ENCODE peak calls at places on chromosomes 13 and 19, in nine cellular contexts. A is GDM1, X is progenitor cell of endocrine pancreas, Q is uterus, M is activated T-helper 1 cell treated with Interleukin-2 at 50 U/mL for 16 hours, D is ELR, L is activated gamma-delta T cell treated with Interleukin-2 at 50 U/mL for 16 hours, Y is T-helper 2 cell, V is GM06990. U is an unnamed sample.
A peak's percentile ranks its signal among the peaks of the same experiment; 100 is the strongest.

GRCh38 chr13:94028234-94029145 is 451.0 kb downstream of the DCT start:
- DNase-seq in A (no peak), D (no peak), X (no peak), M (no peak), V (no peak), Y (no peak), L (no peak), Q (no peak), U (no peak)

GRCh38 chr13:113969973-113970611 is 3.8 kb downstream of the C13orf46 start:
- DNase-seq in Y (no peak), X (no peak), V (no peak), Q (no peak), A (no peak), D (no peak), M (no peak), L (no peak), U (no peak)

GRCh38 chr19:42207767-42208259 is 9.7 kb downstream of the DEDD2 start:
- DNase-seq in A (no peak), D (peak; percentile 91), X (no peak), V (no peak), Y (no peak), M (peak; percentile 13), L (peak; percentile 22), Q (no peak), U (no peak)

GRCh38 chr13:45510671-45511070 is 45.9 kb downstream of the COG3 start:
- DNase-seq in Y (no peak), V (no peak), M (no peak), X (no peak), D (no peak), A (no peak), L (no peak), Q (no peak), U (no peak)

GRCh38 chr13:64052526-64052925 is 2636.9 kb upstream of the PCDH20 start:
- DNase-seq in X (no peak), L (no peak), D (no peak), M (no peak), A (peak; percentile 72), V (no peak), Q (no peak), Y (no peak), U (no peak)

GRCh38 chr19:29528350-29528945 is 2.7 kb downstream of the VSTM2B start:
- DNase-seq in D (peak; percentile 64), Q (no peak), Y (peak; percentile 51), L (peak; percentile 32), M (no peak), X (peak; percentile 72), V (peak; percentile 81), A (no peak), U (peak; percentile 57)

GRCh38 chr19:45496349-45496953 is 396 bp downstream of the RTN2 start:
- DNase-seq in D (no peak), Y (no peak), A (no peak), Q (peak; percentile 47), M (no peak), X (peak; percentile 66), L (no peak), V (no peak), U (peak; percentile 47)

GRCh38 chr13:20891768-20892167 is 10.8 kb downstream of the XPO4 start:
- DNase-seq in L (peak; percentile 5), V (no peak), Y (no peak), M (no peak), Q (no peak), X (no peak), D (no peak), A (no peak), U (no peak)

GRCh38 chr19:46076951-46077814 is 36.4 kb upstream of the IGFL4 start:
- DNase-seq in V (peak; percentile 39), L (no peak), A (peak; percentile 45), Q (peak; percentile 58), Y (no peak), M (no peak), D (peak; percentile 89), X (peak; percentile 69), U (no peak)

GRCh38 chr13:113881614-113882265 is 17.9 kb upstream of the GAS6 start:
- DNase-seq in D (no peak), M (no peak), A (no peak), Q (peak; percentile 57), L (no peak), Y (no peak), X (no peak), V (no peak), U (no peak)

GRCh38 chr19:1765182-1765903 is 12.0 kb downstream of the ONECUT3 start:
- DNase-seq in X (no peak), M (no peak), Q (no peak), D (no peak), Y (no peak), V (no peak), A (no peak), L (no peak), U (no peak)

GRCh38 chr13:59728896-59729545 is 434.7 kb downstream of the DIAPH3 start:
- DNase-seq in D (no peak), Y (no peak), X (no peak), A (no peak), V (no peak), L (no peak), Q (no peak), M (no peak), U (no peak)

GRCh38 chr19:3653865-3654513 is 27.4 kb upstream of the CACTIN start:
- DNase-seq in V (no peak), D (peak; percentile 42), Q (no peak), A (no peak), L (no peak), M (no peak), X (no peak), Y (no peak), U (no peak)

GRCh38 chr13:31044658-31045620 is 112.5 kb downstream of the TEX26 start:
- DNase-seq in A (no peak), X (no peak), Y (peak; percentile 19), V (no peak), M (no peak), D (peak; percentile 15), Q (no peak), L (no peak), U (no peak)

GRCh38 chr13:98599502-98600328 is 22.8 kb upstream of the STK24 start:
- DNase-seq in Q (no peak), Y (no peak), D (no peak), X (no peak), V (no peak), L (no peak), M (no peak), A (no peak), U (no peak)

GRCh38 chr19:4267101-4267900 is 11.8 kb upstream of the SHD start:
- DNase-seq in L (peak; percentile 59), Q (peak; percentile 51), Y (peak; percentile 47), X (peak; percentile 56), A (peak; percentile 66), D (peak; percentile 78), M (peak; percentile 27), V (no peak), U (peak; percentile 48)

GRCh38 chr19:44850641-44851109 is 4.6 kb downstream of the NECTIN2 start:
- DNase-seq in M (no peak), D (no peak), A (no peak), X (no peak), Y (no peak), Q (peak; percentile 22), L (no peak), V (no peak), U (no peak)

GRCh38 chr13:95982144-95982543 is 71.1 kb downstream of the UGGT2 start:
- DNase-seq in V (no peak), Q (no peak), A (no peak), D (no peak), M (no peak), L (no peak), X (no peak), Y (no peak), U (no peak)

GRCh38 chr19:4144666-4145261 is 8.7 kb upstream of the CREB3L3 start:
- DNase-seq in Q (no peak), A (no peak), L (no peak), V (no peak), D (peak; percentile 62), X (no peak), M (no peak), Y (no peak), U (no peak)

GRCh38 chr19:44587863-44588752 is 25.3 kb upstream of the IGSF23 start:
- DNase-seq in X (no peak), Y (no peak), M (no peak), A (no peak), Q (no peak), D (peak; percentile 86), L (no peak), V (no peak), U (no peak)

U was measured in effector memory CD8-positive, alpha-beta T cell.